ENCODE peak calls at places on chromosomes 7 and 10, in nine cellular contexts. V is NCI-H1092 treated with DMSO at 0.1 percent for 48 hours; R is AG04450; G is stimulated activated CD4-positive, alpha-beta T cell treated with anti-CD3 and anti-CD28 coated beads, Interleukin-2, amount 100 ng/mL, for 48 hours; I is K562; D is thoracic aorta; A is stimulated activated CD8-positive, alpha-beta memory T cell treated with anti-CD3 and anti-CD28 coated beads, Interleukin-4, amount 100 ng/mL, for 4 hours; M is occipital lobe; W is lung microvascular endothelial cell. F is an unnamed sample.

GRCh38 chr10:61898435-61898778 is 3.1 kb upstream of the ARID5B start:
- DNase-seq in V (peak; percentile 68), R (no peak), G (no peak), I (no peak), D (no peak), A (no peak), M (no peak), W (no peak), F (no peak)

GRCh38 chr7:151378011-151378410 is 31.8 kb downstream of the WDR86 start:
- DNase-seq in V (no peak), R (no peak), G (no peak), I (no peak), D (no peak), A (no peak), M (no peak), W (no peak), F (no peak)

GRCh38 chr7:80960228-80960627 is 41.4 kb upstream of the SEMA3C start:
- DNase-seq in V (no peak), R (no peak), G (no peak), I (no peak), D (no peak), A (no peak), M (no peak), W (peak; percentile 31), F (no peak)

GRCh38 chr7:84484502-84485079 is 290.0 kb upstream of the SEMA3A start:
- DNase-seq in V (no peak), R (no peak), G (no peak), I (no peak), D (no peak), A (no peak), M (no peak), W (no peak), F (no peak)

GRCh38 chr7:159061209-159061608 is 83.5 kb downstream of the VIPR2 start:
- DNase-seq in V (no peak), R (no peak), G (no peak), I (no peak), D (no peak), A (no peak), M (no peak), W (no peak), F (no peak)

GRCh38 chr7:151186640-151187408 is at the start of gene ASB10:
- DNase-seq in V (no peak), R (no peak), G (no peak), I (no peak), D (no peak), A (no peak), M (no peak), W (no peak), F (no peak)

GRCh38 chr10:45652511-45652910 is 20.1 kb downstream of the ZFAND4 start:
- DNase-seq in V (no peak), R (no peak), G (no peak), I (no peak), D (no peak), A (no peak), M (no peak), W (no peak), F (no peak)

GRCh38 chr7:51965454-51965853 is 648.8 kb upstream of the COBL start:
- DNase-seq in V (no peak), R (no peak), G (no peak), I (no peak), D (no peak), A (no peak), M (no peak), W (no peak), F (no peak)

GRCh38 chr7:22397981-22398380 is 41.0 kb upstream of the RAPGEF5 start:
- DNase-seq in V (no peak), R (no peak), G (no peak), I (no peak), D (no peak), A (no peak), M (no peak), W (no peak), F (no peak)

GRCh38 chr7:20301311-20301939 is 29.3 kb upstream of the ITGB8 start:
- DNase-seq in V (no peak), R (no peak), G (no peak), I (no peak), D (no peak), A (no peak), M (no peak), W (peak; percentile 65), F (no peak)

GRCh38 chr10:91590142-91590903 is 42.5 kb downstream of the PPP1R3C start:
- DNase-seq in V (no peak), R (peak; percentile 84), G (no peak), I (no peak), D (peak; percentile 61), A (no peak), M (no peak), W (peak; percentile 41), F (no peak)